ENCODE peak calls at places on chromosomes 11 and 22, in five cellular contexts. Q is activated CD8-positive, alpha-beta memory T cell treated with anti-CD3 and anti-CD28 coated beads, Interleukin-2, amount 10 ng/mL, durations not matched to agents 7 days and 5 days; M is endothelial cell; W is activated CD8-positive, alpha-beta T cell treated with anti-CD3 and anti-CD28 coated beads, Interleukin-2, amount 10 ng/mL, durations not matched to agents 7 days and 5 days; Y is NCI-H1105. T is an unnamed sample.
A peak's percentile ranks its signal among the peaks of the same experiment; 100 is the strongest.

GRCh38 chr11:34132261-34132965 is 27.0 kb downstream of the NAT10 start:
- DNase-seq in Q (no peak), M (no peak), W (no peak), Y (no peak), T (no peak)

GRCh38 chr11:123421589-123421988 is 8.5 kb upstream of the GRAMD1B start:
- DNase-seq in Q (no peak), M (no peak), W (no peak), Y (no peak), T (no peak)

GRCh38 chr11:72432347-72433287 is 1.7 kb downstream of the CLPB start:
- DNase-seq in Q (no peak), M (no peak), W (no peak), Y (no peak), T (no peak)

GRCh38 chr11:4546876-4547275 is 1.9 kb downstream of the OR52M1 start:
- DNase-seq in Q (no peak), M (no peak), W (no peak), Y (no peak), T (no peak)

GRCh38 chr11:47731466-47731865 is 16.3 kb upstream of the AGBL2 start:
- DNase-seq in Q (no peak), M (no peak), W (no peak), Y (no peak), T (no peak)

GRCh38 chr11:95568236-95568635 is 221.3 kb downstream of the FAM76B start:
- DNase-seq in Q (no peak), M (no peak), W (no peak), Y (no peak), T (no peak)

GRCh38 chr11:11448626-11449025 is 95.6 kb upstream of the CSNK2A3 start:
- DNase-seq in Q (no peak), M (no peak), W (no peak), Y (no peak), T (no peak)

GRCh38 chr11:107561688-107562087 is 3.8 kb downstream of the ALKBH8 start:
- DNase-seq in Q (no peak), M (no peak), W (no peak), Y (no peak), T (peak; percentile 90)

GRCh38 chr11:12458042-12458441 is 80.7 kb downstream of the PARVA start:
- DNase-seq in Q (no peak), M (no peak), W (no peak), Y (no peak), T (no peak)

GRCh38 chr11:34633990-34634725 is 13.3 kb downstream of the EHF start:
- DNase-seq in Q (no peak), M (no peak), W (peak; percentile 33), Y (peak; percentile 38), T (peak; percentile 57)

GRCh38 chr11:75891947-75892739 is 77.1 kb downstream of the UVRAG start:
- DNase-seq in Q (no peak), M (no peak), W (no peak), Y (no peak), T (no peak)

GRCh38 chr11:3001496-3001895 is 9.4 kb upstream of the NAP1L4 start:
- DNase-seq in Q (no peak), M (no peak), W (no peak), Y (peak; percentile 34), T (no peak)

GRCh38 chr22:39214383-39215069 is 30.3 kb downstream of the PDGFB start:
- DNase-seq in Q (no peak), M (no peak), W (no peak), Y (no peak), T (peak; percentile 5)

GRCh38 chr11:122523841-122524531 is 131.5 kb upstream of the UBASH3B start:
- DNase-seq in Q (no peak), M (no peak), W (no peak), Y (peak; percentile 25), T (no peak)

GRCh38 chr22:31036671-31037550 is 44.2 kb upstream of the SMTN start:
- DNase-seq in Q (no peak), M (no peak), W (no peak), Y (no peak), T (peak; percentile 57)

GRCh38 chr11:115409691-115410220 is 94.5 kb downstream of the CADM1 start:
- DNase-seq in Q (no peak), M (no peak), W (no peak), Y (peak; percentile 96), T (no peak)

T was measured in fibroblast of mammary gland.